ENCODE peak calls at places on chromosomes 13 and 19, in ten cellular contexts. One of them, this sample, is unnamed.

GRCh38 chr13:97878421-97879375 is 74.8 kb upstream of the IPO5 start:
- DNase-seq in head of caudate nucleus: no peak
- DNase-seq in DMS53: peak; percentile 58
- DNase-seq in posterior cingulate gyrus: no peak
- DNase-seq in heart right ventricle: no peak
- DNase-seq in nucleus accumbens: no peak
- DNase-seq in HFFc6: no peak
- DNase-seq in psoas muscle: no peak
- DNase-seq in spleen: no peak
- DNase-seq in activated CD4-positive, alpha-beta memory T cell treated with anti-CD3 and anti-CD28 coated beads, Interleukin-2, amount 10 ng/mL, durations not matched to agents 7 days and 5 days: no peak
- DNase-seq in this sample: no peak

GRCh38 chr19:57465680-57466381 is 8.9 kb upstream of the VN1R1 start:
- DNase-seq in head of caudate nucleus: no peak
- DNase-seq in DMS53: peak; percentile 84
- DNase-seq in posterior cingulate gyrus: no peak
- DNase-seq in heart right ventricle: no peak
- DNase-seq in nucleus accumbens: no peak
- DNase-seq in HFFc6: peak; percentile 50
- DNase-seq in psoas muscle: no peak
- DNase-seq in spleen: no peak
- DNase-seq in activated CD4-positive, alpha-beta memory T cell treated with anti-CD3 and anti-CD28 coated beads, Interleukin-2, amount 10 ng/mL, durations not matched to agents 7 days and 5 days: peak; percentile 32
- DNase-seq in this sample: no peak

GRCh38 chr19:48351341-48351752 is 12.4 kb downstream of the TMEM143 start:
- DNase-seq in head of caudate nucleus: peak; percentile 41
- DNase-seq in DMS53: peak; percentile 70
- DNase-seq in posterior cingulate gyrus: peak; percentile 94
- DNase-seq in heart right ventricle: peak; percentile 78
- DNase-seq in nucleus accumbens: peak; percentile 49
- DNase-seq in HFFc6: peak; percentile 33
- DNase-seq in psoas muscle: peak; percentile 68
- DNase-seq in spleen: peak; percentile 93
- DNase-seq in activated CD4-positive, alpha-beta memory T cell treated with anti-CD3 and anti-CD28 coated beads, Interleukin-2, amount 10 ng/mL, durations not matched to agents 7 days and 5 days: peak; percentile 86
- DNase-seq in this sample: no peak

GRCh38 chr13:32409561-32410440 is 18.1 kb downstream of the N4BP2L1 start:
- DNase-seq in head of caudate nucleus: peak; percentile 22
- DNase-seq in DMS53: peak; percentile 74
- DNase-seq in posterior cingulate gyrus: no peak
- DNase-seq in heart right ventricle: peak; percentile 46
- DNase-seq in nucleus accumbens: peak; percentile 29
- DNase-seq in HFFc6: peak; percentile 24
- DNase-seq in psoas muscle: peak; percentile 61
- DNase-seq in spleen: no peak
- DNase-seq in activated CD4-positive, alpha-beta memory T cell treated with anti-CD3 and anti-CD28 coated beads, Interleukin-2, amount 10 ng/mL, durations not matched to agents 7 days and 5 days: no peak
- DNase-seq in this sample: no peak

GRCh38 chr19:6464070-6464873 is at the start of gene CRB3:
- DNase-seq in head of caudate nucleus: no peak
- DNase-seq in DMS53: peak; percentile 95
- DNase-seq in posterior cingulate gyrus: no peak
- DNase-seq in heart right ventricle: no peak
- DNase-seq in nucleus accumbens: no peak
- DNase-seq in HFFc6: no peak
- DNase-seq in psoas muscle: peak; percentile 22
- DNase-seq in spleen: peak; percentile 83
- DNase-seq in activated CD4-positive, alpha-beta memory T cell treated with anti-CD3 and anti-CD28 coated beads, Interleukin-2, amount 10 ng/mL, durations not matched to agents 7 days and 5 days: peak; percentile 21
- DNase-seq in this sample: no peak

GRCh38 chr19:55341191-55342043 is 1.7 kb downstream of the KMT5C start:
- DNase-seq in head of caudate nucleus: peak; percentile 91
- DNase-seq in DMS53: peak; percentile 90
- DNase-seq in posterior cingulate gyrus: peak; percentile 93
- DNase-seq in heart right ventricle: peak; percentile 68
- DNase-seq in nucleus accumbens: peak; percentile 72
- DNase-seq in HFFc6: peak; percentile 41
- DNase-seq in psoas muscle: peak; percentile 76
- DNase-seq in spleen: no peak
- DNase-seq in activated CD4-positive, alpha-beta memory T cell treated with anti-CD3 and anti-CD28 coated beads, Interleukin-2, amount 10 ng/mL, durations not matched to agents 7 days and 5 days: peak; percentile 68
- DNase-seq in this sample: no peak

GRCh38 chr19:18634612-18635290 is 2.1 kb upstream of the KLHL26 start:
- DNase-seq in head of caudate nucleus: no peak
- DNase-seq in DMS53: no peak
- DNase-seq in posterior cingulate gyrus: no peak
- DNase-seq in heart right ventricle: no peak
- DNase-seq in nucleus accumbens: no peak
- DNase-seq in HFFc6: peak; percentile 19
- DNase-seq in psoas muscle: no peak
- DNase-seq in spleen: no peak
- DNase-seq in activated CD4-positive, alpha-beta memory T cell treated with anti-CD3 and anti-CD28 coated beads, Interleukin-2, amount 10 ng/mL, durations not matched to agents 7 days and 5 days: no peak
- DNase-seq in this sample: no peak

GRCh38 chr19:34319785-34320184 is 45.2 kb upstream of the GPI start:
- DNase-seq in head of caudate nucleus: no peak
- DNase-seq in DMS53: no peak
- DNase-seq in posterior cingulate gyrus: no peak
- DNase-seq in heart right ventricle: no peak
- DNase-seq in nucleus accumbens: no peak
- DNase-seq in HFFc6: no peak
- DNase-seq in psoas muscle: peak; percentile 44
- DNase-seq in spleen: no peak
- DNase-seq in activated CD4-positive, alpha-beta memory T cell treated with anti-CD3 and anti-CD28 coated beads, Interleukin-2, amount 10 ng/mL, durations not matched to agents 7 days and 5 days: no peak
- DNase-seq in this sample: no peak

GRCh38 chr13:99548448-99548847 is 47.2 kb downstream of the TM9SF2 start:
- DNase-seq in head of caudate nucleus: no peak
- DNase-seq in DMS53: no peak
- DNase-seq in posterior cingulate gyrus: no peak
- DNase-seq in heart right ventricle: no peak
- DNase-seq in nucleus accumbens: no peak
- DNase-seq in HFFc6: no peak
- DNase-seq in psoas muscle: no peak
- DNase-seq in spleen: no peak
- DNase-seq in activated CD4-positive, alpha-beta memory T cell treated with anti-CD3 and anti-CD28 coated beads, Interleukin-2, amount 10 ng/mL, durations not matched to agents 7 days and 5 days: no peak
- DNase-seq in this sample: no peak

GRCh38 chr13:107845911-107846310 is 369.4 kb downstream of the LIG4 start:
- DNase-seq in head of caudate nucleus: no peak
- DNase-seq in DMS53: no peak
- DNase-seq in posterior cingulate gyrus: no peak
- DNase-seq in heart right ventricle: no peak
- DNase-seq in nucleus accumbens: no peak
- DNase-seq in HFFc6: no peak
- DNase-seq in psoas muscle: no peak
- DNase-seq in spleen: no peak
- DNase-seq in activated CD4-positive, alpha-beta memory T cell treated with anti-CD3 and anti-CD28 coated beads, Interleukin-2, amount 10 ng/mL, durations not matched to agents 7 days and 5 days: no peak
- DNase-seq in this sample: no peak

GRCh38 chr13:106393776-106394175 is 141.7 kb downstream of the EFNB2 start:
- DNase-seq in head of caudate nucleus: no peak
- DNase-seq in DMS53: no peak
- DNase-seq in posterior cingulate gyrus: no peak
- DNase-seq in heart right ventricle: no peak
- DNase-seq in nucleus accumbens: no peak
- DNase-seq in HFFc6: no peak
- DNase-seq in psoas muscle: no peak
- DNase-seq in spleen: no peak
- DNase-seq in activated CD4-positive, alpha-beta memory T cell treated with anti-CD3 and anti-CD28 coated beads, Interleukin-2, amount 10 ng/mL, durations not matched to agents 7 days and 5 days: no peak
- DNase-seq in this sample: no peak

GRCh38 chr13:100297413-100297812 is 208.5 kb downstream of the PCCA start:
- DNase-seq in head of caudate nucleus: no peak
- DNase-seq in DMS53: no peak
- DNase-seq in posterior cingulate gyrus: no peak
- DNase-seq in heart right ventricle: no peak
- DNase-seq in nucleus accumbens: no peak
- DNase-seq in HFFc6: no peak
- DNase-seq in psoas muscle: no peak
- DNase-seq in spleen: no peak
- DNase-seq in activated CD4-positive, alpha-beta memory T cell treated with anti-CD3 and anti-CD28 coated beads, Interleukin-2, amount 10 ng/mL, durations not matched to agents 7 days and 5 days: no peak
- DNase-seq in this sample: no peak

GRCh38 chr19:10368101-10368803 is 12.1 kb downstream of the TYK2 start:
- DNase-seq in head of caudate nucleus: no peak
- DNase-seq in DMS53: no peak
- DNase-seq in posterior cingulate gyrus: peak; percentile 59
- DNase-seq in heart right ventricle: no peak
- DNase-seq in nucleus accumbens: no peak
- DNase-seq in HFFc6: no peak
- DNase-seq in psoas muscle: no peak
- DNase-seq in spleen: no peak
- DNase-seq in activated CD4-positive, alpha-beta memory T cell treated with anti-CD3 and anti-CD28 coated beads, Interleukin-2, amount 10 ng/mL, durations not matched to agents 7 days and 5 days: no peak
- DNase-seq in this sample: no peak

GRCh38 chr13:89432997-89433396 is 1761.8 kb downstream of the SLITRK5 start:
- DNase-seq in head of caudate nucleus: no peak
- DNase-seq in DMS53: no peak
- DNase-seq in posterior cingulate gyrus: no peak
- DNase-seq in heart right ventricle: no peak
- DNase-seq in nucleus accumbens: no peak
- DNase-seq in HFFc6: no peak
- DNase-seq in psoas muscle: no peak
- DNase-seq in spleen: no peak
- DNase-seq in activated CD4-positive, alpha-beta memory T cell treated with anti-CD3 and anti-CD28 coated beads, Interleukin-2, amount 10 ng/mL, durations not matched to agents 7 days and 5 days: no peak
- DNase-seq in this sample: no peak

GRCh38 chr19:39237200-39238184 is 7.3 kb downstream of the IFNL3 start:
- DNase-seq in head of caudate nucleus: no peak
- DNase-seq in DMS53: peak; percentile 86
- DNase-seq in posterior cingulate gyrus: no peak
- DNase-seq in heart right ventricle: no peak
- DNase-seq in nucleus accumbens: no peak
- DNase-seq in HFFc6: no peak
- DNase-seq in psoas muscle: no peak
- DNase-seq in spleen: peak; percentile 88
- DNase-seq in activated CD4-positive, alpha-beta memory T cell treated with anti-CD3 and anti-CD28 coated beads, Interleukin-2, amount 10 ng/mL, durations not matched to agents 7 days and 5 days: peak; percentile 49
- DNase-seq in this sample: no peak

GRCh38 chr19:39405930-39406655 is 554 bp upstream of the ZFP36 start:
- DNase-seq in head of caudate nucleus: no peak
- DNase-seq in DMS53: peak; percentile 59
- DNase-seq in posterior cingulate gyrus: no peak
- DNase-seq in heart right ventricle: no peak
- DNase-seq in nucleus accumbens: no peak
- DNase-seq in HFFc6: no peak
- DNase-seq in psoas muscle: peak; percentile 91
- DNase-seq in spleen: peak; percentile 96
- DNase-seq in activated CD4-positive, alpha-beta memory T cell treated with anti-CD3 and anti-CD28 coated beads, Interleukin-2, amount 10 ng/mL, durations not matched to agents 7 days and 5 days: peak; percentile 86
- DNase-seq in this sample: no peak

GRCh38 chr19:41691268-41691970 is 3.3 kb upstream of the CEACAM7 start:
- DNase-seq in head of caudate nucleus: no peak
- DNase-seq in DMS53: peak; percentile 63
- DNase-seq in posterior cingulate gyrus: no peak
- DNase-seq in heart right ventricle: no peak
- DNase-seq in nucleus accumbens: no peak
- DNase-seq in HFFc6: no peak
- DNase-seq in psoas muscle: no peak
- DNase-seq in spleen: no peak
- DNase-seq in activated CD4-positive, alpha-beta memory T cell treated with anti-CD3 and anti-CD28 coated beads, Interleukin-2, amount 10 ng/mL, durations not matched to agents 7 days and 5 days: peak; percentile 31
- DNase-seq in this sample: no peak

GRCh38 chr19:42153606-42154405 is 21.6 kb upstream of the POU2F2 start:
- DNase-seq in head of caudate nucleus: no peak
- DNase-seq in DMS53: no peak
- DNase-seq in posterior cingulate gyrus: no peak
- DNase-seq in heart right ventricle: no peak
- DNase-seq in nucleus accumbens: no peak
- DNase-seq in HFFc6: no peak
- DNase-seq in psoas muscle: no peak
- DNase-seq in spleen: no peak
- DNase-seq in activated CD4-positive, alpha-beta memory T cell treated with anti-CD3 and anti-CD28 coated beads, Interleukin-2, amount 10 ng/mL, durations not matched to agents 7 days and 5 days: no peak
- DNase-seq in this sample: no peak

GRCh38 chr19:7450243-7451223 is 38.3 kb downstream of the PEX11G start:
- DNase-seq in head of caudate nucleus: no peak
- DNase-seq in DMS53: no peak
- DNase-seq in posterior cingulate gyrus: no peak
- DNase-seq in heart right ventricle: no peak
- DNase-seq in nucleus accumbens: no peak
- DNase-seq in HFFc6: no peak
- DNase-seq in psoas muscle: no peak
- DNase-seq in spleen: no peak
- DNase-seq in activated CD4-positive, alpha-beta memory T cell treated with anti-CD3 and anti-CD28 coated beads, Interleukin-2, amount 10 ng/mL, durations not matched to agents 7 days and 5 days: no peak
- DNase-seq in this sample: peak; percentile 14

GRCh38 chr19:22619371-22619770 is 14.8 kb upstream of the ZNF492 start:
- DNase-seq in head of caudate nucleus: peak; percentile 43
- DNase-seq in DMS53: no peak
- DNase-seq in posterior cingulate gyrus: no peak
- DNase-seq in heart right ventricle: no peak
- DNase-seq in nucleus accumbens: peak; percentile 69
- DNase-seq in HFFc6: no peak
- DNase-seq in psoas muscle: no peak
- DNase-seq in spleen: no peak
- DNase-seq in activated CD4-positive, alpha-beta memory T cell treated with anti-CD3 and anti-CD28 coated beads, Interleukin-2, amount 10 ng/mL, durations not matched to agents 7 days and 5 days: no peak
- DNase-seq in this sample: no peak